ENCODE peak calls at places on chromosome 3, in eight cellular contexts. D is CD4-positive, alpha-beta T cell; Z is activated CD8-positive, alpha-beta memory T cell treated with anti-CD3 and anti-CD28 coated beads for 48 hours; W is GM06990; J is left ventricle myocardium superior; L is A549; K is nucleus accumbens; P is NCI-H1105 treated with DMSO at 0.1 percent for 48 hours. Y is an unnamed sample.

GRCh38 chr3:39935261-39935660 is 125.9 kb downstream of the MYRIP start:
- DNase-seq in D (no peak), Z (no peak), W (no peak), J (no peak), L (no peak), K (no peak), P (no peak), Y (no peak)

GRCh38 chr3:20511863-20512262 is 325.9 kb upstream of the SGO1 start:
- DNase-seq in D (no peak), Z (no peak), W (no peak), J (no peak), L (peak), K (no peak), P (peak), Y (no peak)

GRCh38 chr3:194105292-194105691 is 30.7 kb upstream of the HES1 start:
- DNase-seq in D (no peak), Z (no peak), W (no peak), J (no peak), L (no peak), K (no peak), P (no peak), Y (no peak)

GRCh38 chr3:84108442-84108971 is 850.3 kb upstream of the CADM2 start:
- DNase-seq in D (no peak), Z (no peak), W (no peak), J (no peak), L (peak), K (no peak), P (no peak), Y (no peak)

GRCh38 chr3:83216919-83217594 is 1455.6 kb upstream of the GBE1 start:
- DNase-seq in D (no peak), Z (no peak), W (no peak), J (peak), L (no peak), K (no peak), P (no peak), Y (no peak)

GRCh38 chr3:2156244-2156847 is 57.7 kb downstream of the CNTN4 start:
- DNase-seq in D (no peak), Z (no peak), W (peak), J (no peak), L (peak), K (no peak), P (no peak), Y (no peak)

GRCh38 chr3:37996785-37997301 is 6.3 kb downstream of the VILL start:
- DNase-seq in D (peak), Z (peak), W (no peak), J (peak), L (peak), K (peak), P (peak), Y (peak)

GRCh38 chr3:54696313-54696712 is 231.5 kb downstream of the LRTM1 start:
- DNase-seq in D (no peak), Z (no peak), W (no peak), J (no peak), L (no peak), K (no peak), P (no peak), Y (no peak)

GRCh38 chr3:41026394-41027177 is 172.7 kb upstream of the CTNNB1 start:
- DNase-seq in D (no peak), Z (no peak), W (no peak), J (peak), L (peak), K (no peak), P (no peak), Y (no peak)

Y was measured in GM18507.